ENCODE peak calls at places on chromosomes 16 and 17, in seven cellular contexts. B is HCT116; C is Panc1; F is activated CD8-positive, alpha-beta T cell treated with anti-CD3 and anti-CD28 coated beads for 36 hours; X is CD4-positive, alpha-beta T cell; Y is AG10803; G is colonic mucosa. D is an unnamed sample.

GRCh38 chr17:34299017-34299416 is 13.5 kb downstream of the CCL11 start:
- DNase-seq in G (no peak), X (no peak), F (no peak), Y (peak), C (no peak), B (no peak), D (no peak)

GRCh38 chr16:35131429-35131828 is 1672.0 kb downstream of the TP53TG3F start:
- DNase-seq in C (no peak), G (no peak), B (no peak), Y (no peak), X (no peak), F (no peak), D (no peak)

GRCh38 chr17:83135692-83136091 is 56.3 kb downstream of the METRNL start:
- DNase-seq in C (no peak), X (no peak), Y (no peak), G (peak), B (no peak), F (no peak), D (no peak)

GRCh38 chr16:68275611-68276191 is 11.4 kb downstream of the SLC7A6 start:
- DNase-seq in Y (no peak), B (no peak), X (no peak), C (no peak), F (peak), G (no peak), D (no peak)

GRCh38 chr17:2532146-2532720 is 20.5 kb upstream of the METTL16 start:
- DNase-seq in B (no peak), C (no peak), X (no peak), F (no peak), G (no peak), Y (no peak), D (no peak)

GRCh38 chr17:19549746-19550623 is 16.3 kb downstream of the SLC47A1 start:
- DNase-seq in F (no peak), B (no peak), Y (no peak), X (no peak), C (no peak), G (no peak), D (no peak)

GRCh38 chr17:44688675-44689491 is 693 bp downstream of the CCDC43 start:
- DNase-seq in B (no peak), F (no peak), G (no peak), X (no peak), C (no peak), Y (no peak), D (no peak)

GRCh38 chr16:56964243-56965148 is 2.7 kb downstream of the CETP start:
- DNase-seq in X (peak), G (peak), C (no peak), F (peak), Y (peak), B (peak), D (peak)

GRCh38 chr16:67697407-67697806 is 21.7 kb downstream of the GFOD2 start:
- DNase-seq in G (no peak), C (no peak), B (no peak), Y (no peak), F (no peak), X (no peak), D (no peak)

GRCh38 chr17:43033947-43034622 is 9.1 kb downstream of the RND2 start:
- DNase-seq in B (no peak), Y (no peak), C (no peak), F (no peak), X (no peak), G (no peak), D (no peak)

GRCh38 chr16:55439101-55439690 is 39.8 kb upstream of the MMP2 start:
- DNase-seq in X (no peak), C (no peak), Y (peak), F (no peak), B (no peak), G (no peak), D (no peak)

GRCh38 chr16:30660424-30661251 is 2.4 kb downstream of the FBRS start:
- DNase-seq in C (no peak), G (peak), Y (no peak), F (peak), X (peak), B (no peak), D (no peak)

GRCh38 chr17:48037924-48038323 is 327 bp upstream of the COPZ2 start:
- DNase-seq in F (no peak), C (no peak), Y (peak), B (no peak), G (no peak), X (no peak), D (no peak)

GRCh38 chr17:41500131-41500911 is 5.1 kb downstream of the KRT13 start:
- DNase-seq in B (peak), F (no peak), G (no peak), X (no peak), Y (peak), C (no peak), D (peak)

GRCh38 chr17:61904094-61904710 is 23.6 kb downstream of the INTS2 start:
- DNase-seq in G (no peak), F (peak), B (no peak), Y (no peak), C (no peak), X (no peak), D (no peak)

GRCh38 chr16:66701516-66701915 is 5.0 kb upstream of the CMTM4 start:
- DNase-seq in B (no peak), Y (no peak), X (no peak), G (no peak), F (no peak), C (no peak), D (no peak)

GRCh38 chr16:19644877-19645276 is 73.2 kb downstream of the KNOP1 start:
- DNase-seq in B (no peak), C (no peak), X (no peak), F (no peak), G (peak), Y (no peak), D (no peak)

GRCh38 chr17:38663964-38664644 is 10.7 kb downstream of the EPOP start:
- DNase-seq in F (no peak), Y (no peak), C (no peak), G (no peak), X (no peak), B (no peak), D (no peak)

DNA sequence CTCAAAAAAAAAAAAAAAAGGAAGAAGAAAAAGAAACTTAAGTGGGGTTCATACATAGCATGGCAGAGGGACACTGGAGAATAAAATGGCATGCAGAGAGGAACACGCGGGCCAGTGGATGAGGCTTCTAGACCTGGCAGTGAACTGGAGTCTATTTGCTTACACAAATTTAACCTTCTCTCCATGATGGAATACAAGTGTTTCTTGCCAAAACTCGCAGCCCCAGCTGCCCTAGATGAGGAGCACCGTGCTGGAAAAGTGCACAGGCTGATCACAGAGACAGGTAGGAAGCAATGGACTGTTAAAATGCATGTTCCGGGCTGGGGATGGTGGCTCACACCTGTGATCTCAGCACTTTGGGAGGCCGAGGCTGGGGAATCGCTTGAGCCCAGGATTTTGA is 9.3 kb downstream of the SSTR2 start:
- DNase-seq in X (no peak), F (no peak), B (no peak), Y (no peak), G (no peak), C (no peak), D (no peak)
- TF ChIP-seq CTCF in X (no peak), F (no peak), B (no peak), Y (no peak), G (no peak), C (no peak), D (no peak)

GRCh38 chr17:15441315-15441714 is 26.1 kb downstream of the CDRT4 start:
- DNase-seq in F (no peak), Y (no peak), G (no peak), B (no peak), C (no peak), X (no peak), D (no peak)

GRCh38 chr17:15431766-15432165 is 35.7 kb downstream of the CDRT4 start:
- DNase-seq in Y (no peak), X (no peak), C (no peak), F (no peak), G (no peak), B (no peak), D (no peak)

GRCh38 chr17:15432807-15433547 is 34.4 kb downstream of the CDRT4 start:
- DNase-seq in X (no peak), G (no peak), Y (peak), C (no peak), F (no peak), B (no peak), D (no peak)

GRCh38 chr17:15440347-15440746 is 27.1 kb downstream of the CDRT4 start:
- DNase-seq in Y (no peak), G (no peak), C (no peak), B (no peak), X (no peak), F (no peak), D (no peak)

GRCh38 chr17:15436399-15437369 is 30.7 kb downstream of the CDRT4 start:
- DNase-seq in F (peak), X (no peak), C (no peak), B (peak), G (peak), Y (peak), D (peak)
- TF ChIP-seq CTCF in F (peak), X (peak), C (peak), B (peak), G (no peak), Y (peak), D (no peak)

GRCh38 chr16:59591480-59591879 is 857.4 kb upstream of the GOT2 start:
- DNase-seq in B (no peak), C (no peak), X (no peak), G (no peak), F (no peak), Y (peak), D (no peak)
- TF ChIP-seq CTCF in B (no peak), C (no peak), X (no peak), G (no peak), F (no peak), Y (peak), D (no peak)

GRCh38 chr16:12559714-12560113 is 244.0 kb downstream of the CPPED1 start:
- DNase-seq in B (no peak), C (no peak), F (no peak), X (no peak), Y (peak), G (no peak), D (no peak)

GRCh38 chr16:12557808-12558207 is 245.9 kb downstream of the CPPED1 start:
- DNase-seq in B (no peak), G (no peak), F (no peak), X (no peak), C (no peak), Y (no peak), D (no peak)

GRCh38 chr16:12553191-12553590 is 250.5 kb downstream of the CPPED1 start:
- DNase-seq in X (no peak), G (no peak), Y (no peak), B (no peak), C (no peak), F (no peak), D (no peak)

DNA sequence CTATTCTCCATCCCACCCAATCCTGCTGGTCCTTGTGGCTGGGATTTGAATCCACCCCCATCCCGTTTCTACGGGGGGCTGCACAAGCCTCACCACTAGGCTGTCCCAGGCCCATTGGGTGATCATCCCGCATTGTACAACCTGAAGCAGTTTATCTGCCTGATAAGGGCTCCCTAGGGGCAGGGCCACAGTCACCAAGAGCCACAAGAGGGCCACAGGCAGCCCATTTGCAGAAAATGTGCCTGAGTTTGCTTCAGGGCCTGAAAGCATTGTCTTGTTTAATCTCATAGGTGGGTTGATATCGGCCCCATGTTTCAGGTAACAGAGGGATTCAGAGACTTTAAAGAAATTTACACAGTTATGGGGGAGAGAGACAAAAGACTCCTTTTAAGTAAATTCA is 245.0 kb downstream of the CPPED1 start:
- DNase-seq in F (no peak), C (no peak), B (no peak), Y (no peak), G (no peak), X (no peak), D (no peak)
- TF ChIP-seq CTCF in F (no peak), C (no peak), B (no peak), Y (no peak), G (no peak), X (no peak), D (no peak)

DNA sequence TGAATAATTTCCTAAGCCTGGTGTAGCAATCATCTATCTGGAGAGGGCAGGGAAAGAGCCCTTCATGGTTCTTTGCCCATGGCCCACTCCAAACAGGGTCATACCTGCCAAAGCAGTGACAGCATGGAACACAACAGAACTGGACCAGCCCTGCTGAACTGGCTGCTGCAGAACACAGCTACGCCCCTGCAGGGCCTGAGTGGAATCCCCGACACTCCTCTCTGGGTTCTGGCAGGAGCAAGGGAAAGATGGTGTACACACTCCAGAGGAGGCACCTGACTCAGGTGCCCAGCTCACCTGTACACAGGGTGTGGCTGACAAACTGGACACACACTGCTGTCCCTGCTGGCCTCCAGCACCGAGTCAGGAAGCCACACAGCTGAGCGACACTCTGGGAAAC is 19.8 kb downstream of the MIEF2 start:
- DNase-seq in Y (no peak), B (no peak), F (no peak), C (no peak), X (no peak), G (no peak), D (no peak)
- TF ChIP-seq CTCF in Y (no peak), B (no peak), F (no peak), C (no peak), X (no peak), G (no peak), D (no peak)

GRCh38 chr17:75270966-75271232 is at the start of gene MIF4GD:
- DNase-seq in C (no peak), B (no peak), Y (no peak), X (no peak), G (no peak), F (no peak), D (no peak)

GRCh38 chr17:75271233-75271954 is 363 bp upstream of the MIF4GD start:
- DNase-seq in F (peak), C (no peak), B (no peak), X (peak), G (peak), Y (peak), D (peak)

GRCh38 chr17:75272848-75273184 is 1.8 kb upstream of the MIF4GD start:
- DNase-seq in G (no peak), F (no peak), B (no peak), X (no peak), Y (no peak), C (no peak), D (no peak)

GRCh38 chr17:75270218-75270965 is 639 bp downstream of the MIF4GD start:
- DNase-seq in C (peak), Y (peak), B (peak), X (peak), G (peak), F (peak), D (peak)

GRCh38 chr17:75271955-75272847 is 1.2 kb upstream of the MIF4GD start:
- DNase-seq in C (no peak), Y (peak), X (no peak), B (no peak), G (no peak), F (peak), D (no peak)
- TF ChIP-seq CTCF in C (no peak), Y (no peak), X (no peak), B (no peak), G (no peak), F (no peak), D (no peak)

DNA sequence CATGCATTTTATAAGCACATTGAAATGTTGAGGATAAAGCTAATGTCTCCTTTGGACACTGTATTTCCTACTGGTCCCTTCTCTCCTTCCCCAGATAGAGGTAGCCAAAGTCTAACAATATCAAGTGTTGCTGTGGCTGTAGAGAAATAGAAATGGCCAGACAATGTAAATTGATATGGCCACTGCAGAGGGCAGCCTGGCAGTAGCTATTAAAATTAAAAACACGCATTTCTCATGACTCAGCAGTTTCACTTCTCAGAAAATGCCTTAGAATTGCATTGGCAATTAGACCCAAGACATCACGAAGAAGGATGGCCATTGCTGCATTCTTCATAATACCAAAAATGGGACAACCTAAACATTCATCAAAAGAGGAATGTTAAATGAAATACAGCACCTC is 46.8 kb upstream of the MRTFB start:
- DNase-seq in F (no peak), G (no peak), X (no peak), C (no peak), B (no peak), Y (peak), D (no peak)
- TF ChIP-seq CTCF in F (no peak), G (no peak), X (no peak), C (no peak), B (no peak), Y (peak), D (no peak)

DNA sequence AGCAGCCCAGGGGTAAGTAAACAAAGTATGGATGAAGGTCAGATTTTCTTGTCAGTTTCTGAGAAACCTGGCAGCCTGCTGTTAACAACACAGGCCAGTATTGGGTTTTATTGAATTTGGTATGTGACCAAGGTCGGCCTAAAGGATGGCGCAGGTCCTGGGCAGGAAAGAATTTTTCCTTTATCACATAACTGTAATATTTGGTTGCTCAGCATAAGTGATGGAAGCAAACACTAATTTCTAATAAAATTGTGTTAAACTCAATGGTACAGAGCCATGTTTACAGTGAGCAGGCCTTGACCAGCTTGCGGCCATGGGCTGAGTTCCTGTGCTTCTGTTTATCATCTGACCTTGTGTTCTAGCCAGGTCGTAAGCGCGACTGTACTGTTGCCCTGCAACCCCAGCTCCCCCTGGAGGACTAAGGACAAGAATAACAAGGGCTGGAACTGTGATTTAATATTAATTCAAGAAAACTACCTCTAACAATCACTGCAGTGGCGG is 10.5 kb downstream of the POLDIP2 start:
- DNase-seq in B (no peak), Y (no peak), C (no peak), G (no peak), F (no peak), X (no peak), D (peak)
- TF ChIP-seq CTCF in B (peak), Y (peak), C (no peak), G (no peak), F (no peak), X (no peak), D (peak)

D was measured in Calu3.